ENCODE peak calls at places on chromosome 6, in four cellular contexts. X is ELR, W is Calu3, K is AG08396. Y is an unnamed sample.

GRCh38 chr6:46293641-46294316 is 123.0 kb upstream of the ENPP5 start:
- DNase-seq in X (no peak), W (no peak), K (no peak), Y (no peak)

GRCh38 chr6:18388942-18389341 is 1.8 kb downstream of the RNF144B start:
- DNase-seq in X (peak; percentile 89), W (no peak), K (peak; percentile 62), Y (no peak)

GRCh38 chr6:70289299-70289698 is 13.6 kb downstream of the COL9A1 start:
- DNase-seq in X (peak; percentile 4), W (peak; percentile 15), K (no peak), Y (no peak)

GRCh38 chr6:41373367-41373918 is 38.0 kb downstream of the NCR2 start:
- DNase-seq in X (no peak), W (no peak), K (no peak), Y (no peak)

GRCh38 chr6:145015739-145016558 is 719.4 kb downstream of the EPM2A start:
- DNase-seq in X (peak; percentile 96), W (peak; percentile 10), K (peak; percentile 80), Y (peak; percentile 24)

GRCh38 chr6:167532410-167533294 is 207.8 kb downstream of the TTLL2 start:
- DNase-seq in X (no peak), W (no peak), K (no peak), Y (no peak)

GRCh38 chr6:88984152-88984551 is 20.7 kb upstream of the RNGTT start:
- DNase-seq in X (no peak), W (no peak), K (no peak), Y (no peak)

GRCh38 chr6:160312900-160313299 is 35.3 kb upstream of the SLC22A3 start:
- DNase-seq in X (no peak), W (no peak), K (no peak), Y (no peak)

GRCh38 chr6:23736577-23736976 is 389.4 kb upstream of the NRSN1 start:
- DNase-seq in X (no peak), W (no peak), K (no peak), Y (no peak)

Y was measured in H54.